ENCODE peak calls at places on chromosomes 11 and 22, in eight cellular contexts. One of them, this sample, is unnamed.

GRCh38 chr11:1515082-1516060 is 28.8 kb upstream of the MOB2 start:
- DNase-seq in PC-9: peak
- DNase-seq in GM04504: no peak
- DNase-seq in activated CD4-positive, alpha-beta T cell treated with anti-CD3 and anti-CD28 coated beads for 24 hours: peak
- DNase-seq in H54: peak
- DNase-seq in endothelial cell: peak
- DNase-seq in NCI-H69: peak
- DNase-seq in neural progenitor cell: peak
- DNase-seq in this sample: peak

GRCh38 chr11:67632175-67632981 is 2.6 kb upstream of the NUDT8 start:
- DNase-seq in PC-9: no peak
- DNase-seq in H54: no peak
- DNase-seq in NCI-H69: no peak
- DNase-seq in GM04504: no peak
- DNase-seq in activated CD4-positive, alpha-beta T cell treated with anti-CD3 and anti-CD28 coated beads for 24 hours: no peak
- DNase-seq in endothelial cell: no peak
- DNase-seq in neural progenitor cell: no peak
- DNase-seq in this sample: no peak

GRCh38 chr22:37904572-37905533 is 1.2 kb upstream of the MICALL1 start:
- DNase-seq in endothelial cell: no peak
- DNase-seq in neural progenitor cell: no peak
- DNase-seq in GM04504: peak
- DNase-seq in activated CD4-positive, alpha-beta T cell treated with anti-CD3 and anti-CD28 coated beads for 24 hours: no peak
- DNase-seq in NCI-H69: peak
- DNase-seq in H54: peak
- DNase-seq in PC-9: peak
- DNase-seq in this sample: no peak

GRCh38 chr11:65722261-65722660 is 1.7 kb upstream of the RNASEH2C start:
- DNase-seq in PC-9: no peak
- DNase-seq in NCI-H69: no peak
- DNase-seq in GM04504: no peak
- DNase-seq in endothelial cell: no peak
- DNase-seq in activated CD4-positive, alpha-beta T cell treated with anti-CD3 and anti-CD28 coated beads for 24 hours: no peak
- DNase-seq in H54: no peak
- DNase-seq in neural progenitor cell: no peak
- DNase-seq in this sample: no peak

GRCh38 chr11:45347343-45347742 is 61.2 kb upstream of the SYT13 start:
- DNase-seq in PC-9: no peak
- DNase-seq in NCI-H69: peak
- DNase-seq in GM04504: no peak
- DNase-seq in H54: no peak
- DNase-seq in neural progenitor cell: peak
- DNase-seq in endothelial cell: no peak
- DNase-seq in activated CD4-positive, alpha-beta T cell treated with anti-CD3 and anti-CD28 coated beads for 24 hours: no peak
- DNase-seq in this sample: no peak

GRCh38 chr22:36360011-36360410 is 27.8 kb downstream of the MYH9 start:
- DNase-seq in neural progenitor cell: peak
- DNase-seq in GM04504: no peak
- DNase-seq in H54: no peak
- DNase-seq in NCI-H69: no peak
- DNase-seq in activated CD4-positive, alpha-beta T cell treated with anti-CD3 and anti-CD28 coated beads for 24 hours: no peak
- DNase-seq in PC-9: no peak
- DNase-seq in endothelial cell: no peak
- DNase-seq in this sample: no peak

GRCh38 chr11:121696177-121696863 is 243.6 kb upstream of the SORL1-AS1 start:
- DNase-seq in GM04504: no peak
- DNase-seq in H54: no peak
- DNase-seq in endothelial cell: no peak
- DNase-seq in activated CD4-positive, alpha-beta T cell treated with anti-CD3 and anti-CD28 coated beads for 24 hours: no peak
- DNase-seq in PC-9: no peak
- DNase-seq in NCI-H69: peak
- DNase-seq in neural progenitor cell: no peak
- DNase-seq in this sample: peak

GRCh38 chr22:46245515-46245914 is 4.6 kb downstream of the CDPF1 start:
- DNase-seq in NCI-H69: no peak
- DNase-seq in neural progenitor cell: no peak
- DNase-seq in PC-9: no peak
- DNase-seq in endothelial cell: no peak
- DNase-seq in GM04504: no peak
- DNase-seq in H54: no peak
- DNase-seq in activated CD4-positive, alpha-beta T cell treated with anti-CD3 and anti-CD28 coated beads for 24 hours: no peak
- DNase-seq in this sample: peak

GRCh38 chr11:12060385-12060980 is 49.9 kb upstream of the MICAL2 start:
- DNase-seq in GM04504: no peak
- DNase-seq in endothelial cell: no peak
- DNase-seq in NCI-H69: no peak
- DNase-seq in neural progenitor cell: no peak
- DNase-seq in PC-9: no peak
- DNase-seq in activated CD4-positive, alpha-beta T cell treated with anti-CD3 and anti-CD28 coated beads for 24 hours: no peak
- DNase-seq in H54: no peak
- DNase-seq in this sample: no peak

GRCh38 chr11:66867425-66868040 is 10.7 kb downstream of the LRFN4 start:
- DNase-seq in neural progenitor cell: no peak
- DNase-seq in GM04504: no peak
- DNase-seq in H54: no peak
- DNase-seq in endothelial cell: no peak
- DNase-seq in activated CD4-positive, alpha-beta T cell treated with anti-CD3 and anti-CD28 coated beads for 24 hours: no peak
- DNase-seq in NCI-H69: peak
- DNase-seq in PC-9: no peak
- DNase-seq in this sample: no peak

GRCh38 chr11:64728757-64729365 is 5.9 kb upstream of the NRXN2 start:
- DNase-seq in NCI-H69: no peak
- DNase-seq in endothelial cell: no peak
- DNase-seq in neural progenitor cell: no peak
- DNase-seq in GM04504: no peak
- DNase-seq in H54: no peak
- DNase-seq in activated CD4-positive, alpha-beta T cell treated with anti-CD3 and anti-CD28 coated beads for 24 hours: no peak
- DNase-seq in PC-9: no peak
- DNase-seq in this sample: no peak

GRCh38 chr11:72350752-72351151 is 83.6 kb downstream of the CLPB start:
- DNase-seq in H54: no peak
- DNase-seq in GM04504: no peak
- DNase-seq in PC-9: no peak
- DNase-seq in endothelial cell: no peak
- DNase-seq in NCI-H69: no peak
- DNase-seq in neural progenitor cell: no peak
- DNase-seq in activated CD4-positive, alpha-beta T cell treated with anti-CD3 and anti-CD28 coated beads for 24 hours: no peak
- DNase-seq in this sample: no peak

GRCh38 chr11:77126861-77127673 is 979 bp upstream of the MYO7A start:
- DNase-seq in H54: peak
- DNase-seq in neural progenitor cell: peak
- DNase-seq in activated CD4-positive, alpha-beta T cell treated with anti-CD3 and anti-CD28 coated beads for 24 hours: peak
- DNase-seq in GM04504: no peak
- DNase-seq in endothelial cell: peak
- DNase-seq in NCI-H69: peak
- DNase-seq in PC-9: peak
- DNase-seq in this sample: peak

GRCh38 chr11:13384837-13385417 is 78.1 kb downstream of the BTBD10 start:
- DNase-seq in neural progenitor cell: peak
- DNase-seq in GM04504: peak
- DNase-seq in endothelial cell: peak
- DNase-seq in H54: no peak
- DNase-seq in PC-9: peak
- DNase-seq in activated CD4-positive, alpha-beta T cell treated with anti-CD3 and anti-CD28 coated beads for 24 hours: no peak
- DNase-seq in NCI-H69: peak
- DNase-seq in this sample: no peak

GRCh38 chr11:76604081-76604601 is 66.4 kb downstream of the LRRC32 start:
- DNase-seq in neural progenitor cell: no peak
- DNase-seq in PC-9: no peak
- DNase-seq in NCI-H69: peak
- DNase-seq in H54: no peak
- DNase-seq in GM04504: no peak
- DNase-seq in endothelial cell: no peak
- DNase-seq in activated CD4-positive, alpha-beta T cell treated with anti-CD3 and anti-CD28 coated beads for 24 hours: no peak
- DNase-seq in this sample: peak

GRCh38 chr11:69825941-69826340 is 6.7 kb upstream of the FGF3 start:
- DNase-seq in GM04504: no peak
- DNase-seq in activated CD4-positive, alpha-beta T cell treated with anti-CD3 and anti-CD28 coated beads for 24 hours: no peak
- DNase-seq in endothelial cell: no peak
- DNase-seq in NCI-H69: no peak
- DNase-seq in H54: no peak
- DNase-seq in PC-9: no peak
- DNase-seq in neural progenitor cell: no peak
- DNase-seq in this sample: no peak

GRCh38 chr11:44766112-44766971 is 39.6 kb downstream of the TSPAN18 start:
- DNase-seq in activated CD4-positive, alpha-beta T cell treated with anti-CD3 and anti-CD28 coated beads for 24 hours: no peak
- DNase-seq in NCI-H69: peak
- DNase-seq in neural progenitor cell: no peak
- DNase-seq in PC-9: no peak
- DNase-seq in GM04504: peak
- DNase-seq in H54: no peak
- DNase-seq in endothelial cell: no peak
- DNase-seq in this sample: no peak

GRCh38 chr22:48619721-48620120 is 1208.0 kb downstream of the BRD1 start:
- DNase-seq in PC-9: no peak
- DNase-seq in activated CD4-positive, alpha-beta T cell treated with anti-CD3 and anti-CD28 coated beads for 24 hours: no peak
- DNase-seq in H54: no peak
- DNase-seq in GM04504: no peak
- DNase-seq in endothelial cell: no peak
- DNase-seq in NCI-H69: no peak
- DNase-seq in neural progenitor cell: no peak
- DNase-seq in this sample: no peak

GRCh38 chr11:19073454-19074415 is 13.2 kb upstream of the MRGPRX2 start:
- DNase-seq in endothelial cell: no peak
- DNase-seq in activated CD4-positive, alpha-beta T cell treated with anti-CD3 and anti-CD28 coated beads for 24 hours: no peak
- DNase-seq in PC-9: no peak
- DNase-seq in NCI-H69: no peak
- DNase-seq in GM04504: no peak
- DNase-seq in H54: no peak
- DNase-seq in neural progenitor cell: no peak
- DNase-seq in this sample: peak

GRCh38 chr11:131681875-131682274 is 311.5 kb downstream of the NTM start:
- DNase-seq in endothelial cell: no peak
- DNase-seq in neural progenitor cell: no peak
- DNase-seq in activated CD4-positive, alpha-beta T cell treated with anti-CD3 and anti-CD28 coated beads for 24 hours: no peak
- DNase-seq in NCI-H69: no peak
- DNase-seq in GM04504: no peak
- DNase-seq in H54: no peak
- DNase-seq in PC-9: no peak
- DNase-seq in this sample: no peak

GRCh38 chr22:49662681-49663080 is 165.0 kb downstream of the BRD1 start:
- DNase-seq in neural progenitor cell: no peak
- DNase-seq in activated CD4-positive, alpha-beta T cell treated with anti-CD3 and anti-CD28 coated beads for 24 hours: no peak
- DNase-seq in H54: no peak
- DNase-seq in endothelial cell: no peak
- DNase-seq in NCI-H69: no peak
- DNase-seq in GM04504: no peak
- DNase-seq in PC-9: no peak
- DNase-seq in this sample: no peak

GRCh38 chr11:134340354-134340964 is 8.7 kb downstream of the GLB1L2 start:
- DNase-seq in H54: no peak
- DNase-seq in PC-9: no peak
- DNase-seq in neural progenitor cell: no peak
- DNase-seq in endothelial cell: no peak
- DNase-seq in GM04504: no peak
- DNase-seq in activated CD4-positive, alpha-beta T cell treated with anti-CD3 and anti-CD28 coated beads for 24 hours: no peak
- DNase-seq in NCI-H69: peak
- DNase-seq in this sample: peak

GRCh38 chr22:26360169-26360885 is 68.7 kb upstream of the ASPHD2 start:
- DNase-seq in PC-9: peak
- DNase-seq in activated CD4-positive, alpha-beta T cell treated with anti-CD3 and anti-CD28 coated beads for 24 hours: peak
- DNase-seq in endothelial cell: peak
- DNase-seq in NCI-H69: peak
- DNase-seq in H54: peak
- DNase-seq in neural progenitor cell: peak
- DNase-seq in GM04504: peak
- DNase-seq in this sample: peak

GRCh38 chr11:108160970-108161566 is 39.7 kb downstream of the ACAT1 start:
- DNase-seq in activated CD4-positive, alpha-beta T cell treated with anti-CD3 and anti-CD28 coated beads for 24 hours: no peak
- DNase-seq in GM04504: no peak
- DNase-seq in PC-9: no peak
- DNase-seq in neural progenitor cell: no peak
- DNase-seq in H54: no peak
- DNase-seq in NCI-H69: no peak
- DNase-seq in endothelial cell: no peak
- DNase-seq in this sample: no peak

GRCh38 chr22:30396871-30397655 is at the start of gene SEC14L2:
- DNase-seq in H54: no peak
- DNase-seq in neural progenitor cell: peak
- DNase-seq in GM04504: no peak
- DNase-seq in NCI-H69: peak
- DNase-seq in activated CD4-positive, alpha-beta T cell treated with anti-CD3 and anti-CD28 coated beads for 24 hours: peak
- DNase-seq in endothelial cell: peak
- DNase-seq in PC-9: peak
- DNase-seq in this sample: peak

GRCh38 chr22:40076702-40077645 is 82.2 kb downstream of the FAM83F start:
- DNase-seq in H54: no peak
- DNase-seq in GM04504: no peak
- DNase-seq in endothelial cell: no peak
- DNase-seq in NCI-H69: no peak
- DNase-seq in activated CD4-positive, alpha-beta T cell treated with anti-CD3 and anti-CD28 coated beads for 24 hours: no peak
- DNase-seq in neural progenitor cell: no peak
- DNase-seq in PC-9: peak
- DNase-seq in this sample: no peak

This sample was measured in NCI-H146.